ENCODE peak calls at places on chromosomes 3 and 15, in five cellular contexts. E is astrocyte of the hippocampus; C is HEK293T; N is Daoy; Q is stimulated activated CD8-positive, alpha-beta memory T cell treated with anti-CD3 and anti-CD28 coated beads, Interleukin-4, amount 100 ng/mL, for 24 hours. D is an unnamed sample.

GRCh38 chr3:139534444-139534812 is 5.1 kb downstream of the RBP1 start:
- DNase-seq in N (peak; percentile 91), E (peak; percentile 92), C (no peak), Q (no peak), D (peak; percentile 29)

GRCh38 chr3:23071758-23072157 is 131.4 kb upstream of the UBE2E2 start:
- DNase-seq in Q (no peak), E (no peak), C (no peak), N (no peak), D (no peak)

GRCh38 chr15:30921106-30921505 is 17.4 kb downstream of the FAN1 start:
- DNase-seq in C (no peak), Q (no peak), E (peak; percentile 39), N (no peak), D (no peak)

GRCh38 chr3:48695113-48695753 is 9.5 kb upstream of the NCKIPSD start:
- DNase-seq in N (peak; percentile 83), C (no peak), E (peak; percentile 88), Q (no peak), D (no peak)

GRCh38 chr3:13569641-13570390 is 20.9 kb downstream of the FBLN2 start:
- DNase-seq in C (no peak), E (no peak), N (no peak), Q (no peak), D (no peak)

GRCh38 chr3:14366915-14367523 is 35.4 kb upstream of the SLC6A6 start:
- DNase-seq in C (no peak), Q (no peak), N (no peak), E (no peak), D (no peak)

GRCh38 chr3:53286727-53287412 is 31.0 kb upstream of the TKT start:
- DNase-seq in E (peak; percentile 72), Q (no peak), N (no peak), C (no peak), D (no peak)

GRCh38 chr3:174441588-174442316 is 417.4 kb upstream of the NAALADL2 start:
- DNase-seq in N (peak; percentile 18), C (no peak), Q (no peak), E (peak; percentile 55), D (no peak)

GRCh38 chr3:54950391-54951003 is 22.6 kb upstream of the LRTM1 start:
- DNase-seq in N (no peak), C (no peak), Q (no peak), E (peak; percentile 44), D (no peak)

GRCh38 chr15:66864871-66865281 is 162.8 kb downstream of the SMAD6 start:
- DNase-seq in E (no peak), N (no peak), Q (no peak), C (no peak), D (no peak)

GRCh38 chr3:52526151-52526561 is 7.5 kb downstream of the NT5DC2 start:
- DNase-seq in C (no peak), E (no peak), N (no peak), Q (no peak), D (no peak)

GRCh38 chr3:195133462-195133861 is 137.5 kb downstream of the XXYLT1 start:
- DNase-seq in N (no peak), C (no peak), E (peak; percentile 80), Q (no peak), D (no peak)

GRCh38 chr15:71471347-71471746 is 339.0 kb upstream of the NR2E3 start:
- DNase-seq in N (peak; percentile 11), Q (no peak), C (no peak), E (no peak), D (no peak)

GRCh38 chr15:45640610-45641009 is 5.8 kb downstream of the SQOR start:
- DNase-seq in Q (no peak), C (no peak), E (peak; percentile 60), N (peak; percentile 85), D (peak; percentile 92)

GRCh38 chr3:186510374-186511079 is 33.7 kb downstream of the CRYGS start:
- DNase-seq in E (peak; percentile 71), N (peak; percentile 17), Q (no peak), C (no peak), D (no peak)

GRCh38 chr3:153757839-153758238 is 363.4 kb upstream of the ARHGEF26 start:
- DNase-seq in E (no peak), N (no peak), C (no peak), Q (no peak), D (no peak)

GRCh38 chr3:12287727-12288465 is 974 bp upstream of the PPARG start:
- DNase-seq in C (peak; percentile 62), E (peak; percentile 70), N (peak; percentile 49), Q (no peak), D (no peak)

GRCh38 chr3:177306252-177306651 is 109.0 kb upstream of the TBL1XR1 start:
- DNase-seq in Q (no peak), C (no peak), N (no peak), E (no peak), D (no peak)

GRCh38 chr3:110650752-110651151 is 420.9 kb upstream of the NECTIN3 start:
- DNase-seq in E (no peak), C (no peak), N (no peak), Q (no peak), D (no peak)

GRCh38 chr3:126464093-126464492 is 11.6 kb downstream of the ZXDC start:
- DNase-seq in Q (no peak), N (no peak), E (no peak), C (no peak), D (no peak)

GRCh38 chr15:26038693-26039092 is 175.6 kb upstream of the ATP10A start:
- DNase-seq in C (no peak), E (no peak), N (no peak), Q (no peak), D (no peak)

GRCh38 chr15:31328999-31329639 is 2.5 kb downstream of the KLF13 start:
- DNase-seq in E (no peak), Q (no peak), N (no peak), C (no peak), D (no peak)